ENCODE peak calls at places on chromosomes 2 and 18, in five cellular contexts. A, K, P, V and O are unnamed samples.

GRCh38 chr2:32947484-32948143 is 861 bp downstream of the LTBP1 start:
- DNase-seq in A (peak; percentile 42), K (peak; percentile 45), P (peak; percentile 64), V (peak; percentile 57), O (peak; percentile 64)

GRCh38 chr2:111698743-111699554 is 185.0 kb downstream of the ANAPC1 start:
- DNase-seq in A (peak; percentile 41), K (peak; percentile 70), P (peak; percentile 99), V (peak; percentile 95), O (peak; percentile 90)

GRCh38 chr2:18546586-18546985 is 13.9 kb downstream of the RDH14 start:
- DNase-seq in A (no peak), K (no peak), P (peak; percentile 18), V (no peak), O (no peak)

GRCh38 chr2:144523606-144524131 is 3.8 kb upstream of the ZEB2 start:
- DNase-seq in A (no peak), K (no peak), P (no peak), V (peak; percentile 36), O (no peak)

GRCh38 chr2:157438907-157439791 is 4.7 kb downstream of the CYTIP start:
- DNase-seq in A (no peak), K (no peak), P (no peak), V (no peak), O (no peak)

GRCh38 chr18:28791101-28791500 is 614.2 kb upstream of the CDH2 start:
- DNase-seq in A (no peak), K (no peak), P (no peak), V (no peak), O (no peak)

GRCh38 chr2:99957724-99958123 is 184.7 kb downstream of the AFF3 start:
- DNase-seq in A (no peak), K (no peak), P (no peak), V (no peak), O (no peak)

GRCh38 chr2:55616509-55617159 is 788 bp downstream of the PPP4R3B start:
- DNase-seq in A (no peak), K (no peak), P (peak; percentile 57), V (peak; percentile 71), O (no peak)

GRCh38 chr2:16330571-16331351 is 334.9 kb downstream of the CYRIA start:
- DNase-seq in A (peak; percentile 73), K (no peak), P (no peak), V (no peak), O (no peak)

GRCh38 chr2:73289304-73289703 is 4.0 kb downstream of the EGR4 start:
- DNase-seq in A (no peak), K (no peak), P (no peak), V (no peak), O (no peak)

GRCh38 chr2:38155025-38155424 is 79.1 kb upstream of the CYP1B1 start:
- DNase-seq in A (no peak), K (no peak), P (no peak), V (no peak), O (no peak)

GRCh38 chr2:201962766-201963555 is 70.7 kb upstream of the FZD7 start:
- DNase-seq in A (no peak), K (no peak), P (no peak), V (no peak), O (no peak)

GRCh38 chr2:30920511-30920910 is 113.3 kb upstream of the CAPN13 start:
- DNase-seq in A (no peak), K (no peak), P (no peak), V (no peak), O (no peak)

GRCh38 chr2:162475661-162476060 is 131.7 kb downstream of the GCA start:
- DNase-seq in A (no peak), K (no peak), P (peak; percentile 84), V (no peak), O (no peak)

GRCh38 chr2:196696423-196697073 is 57.0 kb downstream of the CCDC150 start:
- DNase-seq in A (no peak), K (no peak), P (peak; percentile 93), V (no peak), O (no peak)

GRCh38 chr2:105455488-105455991 is 56.7 kb upstream of the FHL2 start:
- DNase-seq in A (no peak), K (peak; percentile 74), P (peak; percentile 98), V (peak; percentile 68), O (peak; percentile 70)

GRCh38 chr18:35049111-35050003 is 8.1 kb downstream of the MAPRE2 start:
- DNase-seq in A (no peak), K (no peak), P (peak; percentile 28), V (no peak), O (no peak)

GRCh38 chr2:35846-36245 is 10.5 kb downstream of the FAM110C start:
- DNase-seq in A (no peak), K (peak; percentile 75), P (peak; percentile 51), V (no peak), O (peak; percentile 83)

GRCh38 chr2:34104601-34105000 is 505.5 kb upstream of the FAM98A start:
- DNase-seq in A (no peak), K (no peak), P (peak; percentile 79), V (peak; percentile 75), O (no peak)

GRCh38 chr2:218882463-218882821 is 1.8 kb downstream of the WNT10A start:
- DNase-seq in A (no peak), K (no peak), P (no peak), V (no peak), O (no peak)

GRCh38 chr2:158266106-158266505 is 164.4 kb downstream of the UPP2 start:
- DNase-seq in A (no peak), K (no peak), P (no peak), V (no peak), O (no peak)

GRCh38 chr2:64952896-64953482 is 36.2 kb upstream of the SLC1A4 start:
- DNase-seq in A (no peak), K (no peak), P (peak; percentile 94), V (peak; percentile 41), O (no peak)

GRCh38 chr2:133326651-133327397 is 241.4 kb downstream of the NCKAP5 start:
- DNase-seq in A (no peak), K (no peak), P (peak; percentile 52), V (no peak), O (no peak)

GRCh38 chr2:136935119-136935518 is 169.8 kb downstream of the THSD7B start:
- DNase-seq in A (no peak), K (no peak), P (no peak), V (no peak), O (no peak)

GRCh38 chr2:136927156-136927555 is 161.8 kb downstream of the THSD7B start:
- DNase-seq in A (no peak), K (no peak), P (no peak), V (no peak), O (no peak)

GRCh38 chr2:136929531-136929930 is 164.2 kb downstream of the THSD7B start:
- DNase-seq in A (no peak), K (no peak), P (no peak), V (no peak), O (no peak)

GRCh38 chr2:136932700-136933099 is 167.4 kb downstream of the THSD7B start:
- DNase-seq in A (no peak), K (no peak), P (peak; percentile 17), V (peak; percentile 5), O (no peak)
- TF ChIP-seq CTCF in A (peak; percentile 59), K (no peak), P (peak; percentile 60), V (no peak), O (no peak)

GRCh38 chr2:20231159-20231558 is 6.2 kb upstream of the SDC1 start:
- DNase-seq in A (no peak), K (no peak), P (no peak), V (no peak), O (no peak)

GRCh38 chr2:20232837-20233207 is 7.9 kb upstream of the SDC1 start:
- DNase-seq in A (no peak), K (no peak), P (peak; percentile 99), V (no peak), O (no peak)

GRCh38 chr2:20227894-20228505 is 3.1 kb upstream of the SDC1 start:
- DNase-seq in A (no peak), K (no peak), P (no peak), V (no peak), O (peak; percentile 25)

GRCh38 chr2:20229322-20230201 is 4.6 kb upstream of the SDC1 start:
- DNase-seq in A (no peak), K (no peak), P (no peak), V (no peak), O (no peak)

DNA sequence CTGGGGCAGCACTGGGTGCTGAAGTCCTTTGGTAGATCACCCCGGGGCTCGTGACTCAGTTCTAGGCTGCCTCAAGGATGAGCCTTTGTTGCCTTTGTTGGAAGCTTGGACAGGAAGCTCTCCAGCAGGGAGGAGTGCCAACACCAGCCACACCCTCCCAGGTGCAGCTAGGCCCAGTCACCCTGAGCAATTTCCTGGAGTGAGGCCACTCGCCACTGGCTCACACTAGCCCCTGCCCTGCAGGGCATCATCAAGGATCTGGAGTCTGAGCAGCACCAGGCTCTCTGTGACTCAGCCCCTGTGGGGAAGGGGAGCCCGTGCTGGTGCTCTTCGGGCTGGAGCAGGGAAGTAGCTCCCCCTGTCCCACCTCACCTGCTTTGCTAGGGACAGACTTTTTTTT is 6.7 kb upstream of the SDC1 start:
- DNase-seq in A (no peak), K (peak; percentile 87), P (peak; percentile 100), V (peak; percentile 22), O (peak; percentile 88)
- TF ChIP-seq CTCF in A (no peak), K (no peak), P (no peak), V (no peak), O (no peak)

DNA sequence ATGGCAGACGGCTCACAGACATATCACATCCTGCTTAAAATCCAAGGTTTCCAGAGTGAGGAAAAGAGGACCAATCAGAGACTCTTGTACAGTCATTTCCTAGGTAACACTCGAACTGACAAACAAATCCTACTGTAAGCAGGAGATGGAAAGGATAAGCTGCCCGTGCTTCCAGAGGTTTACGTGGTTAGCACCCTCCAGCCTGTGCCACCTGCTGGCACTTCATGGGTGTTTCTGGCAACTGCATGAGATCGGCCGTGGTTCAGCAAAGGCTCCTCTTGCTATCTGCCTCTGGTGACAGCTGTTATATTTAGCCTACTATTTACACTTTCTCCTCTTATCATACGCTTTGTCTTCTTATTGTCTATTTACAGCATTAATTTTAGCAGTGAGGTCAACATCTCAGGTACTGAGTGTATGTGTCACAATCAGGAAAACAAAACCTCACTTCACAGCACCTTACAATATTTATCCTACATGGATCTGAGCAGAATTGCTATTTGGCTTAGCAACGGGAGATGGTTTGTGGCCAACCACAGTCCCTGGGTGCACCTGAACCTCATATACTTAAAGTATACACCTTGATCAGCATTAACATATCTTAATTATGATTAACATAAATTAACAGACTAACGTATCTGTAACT is 226.9 kb downstream of the TMEM163 start:
- DNase-seq in A (no peak), K (peak; percentile 50), P (peak; percentile 37), V (no peak), O (peak; percentile 33)
- TF ChIP-seq CTCF in A (peak; percentile 13), K (no peak), P (peak; percentile 41), V (no peak), O (no peak)

DNA sequence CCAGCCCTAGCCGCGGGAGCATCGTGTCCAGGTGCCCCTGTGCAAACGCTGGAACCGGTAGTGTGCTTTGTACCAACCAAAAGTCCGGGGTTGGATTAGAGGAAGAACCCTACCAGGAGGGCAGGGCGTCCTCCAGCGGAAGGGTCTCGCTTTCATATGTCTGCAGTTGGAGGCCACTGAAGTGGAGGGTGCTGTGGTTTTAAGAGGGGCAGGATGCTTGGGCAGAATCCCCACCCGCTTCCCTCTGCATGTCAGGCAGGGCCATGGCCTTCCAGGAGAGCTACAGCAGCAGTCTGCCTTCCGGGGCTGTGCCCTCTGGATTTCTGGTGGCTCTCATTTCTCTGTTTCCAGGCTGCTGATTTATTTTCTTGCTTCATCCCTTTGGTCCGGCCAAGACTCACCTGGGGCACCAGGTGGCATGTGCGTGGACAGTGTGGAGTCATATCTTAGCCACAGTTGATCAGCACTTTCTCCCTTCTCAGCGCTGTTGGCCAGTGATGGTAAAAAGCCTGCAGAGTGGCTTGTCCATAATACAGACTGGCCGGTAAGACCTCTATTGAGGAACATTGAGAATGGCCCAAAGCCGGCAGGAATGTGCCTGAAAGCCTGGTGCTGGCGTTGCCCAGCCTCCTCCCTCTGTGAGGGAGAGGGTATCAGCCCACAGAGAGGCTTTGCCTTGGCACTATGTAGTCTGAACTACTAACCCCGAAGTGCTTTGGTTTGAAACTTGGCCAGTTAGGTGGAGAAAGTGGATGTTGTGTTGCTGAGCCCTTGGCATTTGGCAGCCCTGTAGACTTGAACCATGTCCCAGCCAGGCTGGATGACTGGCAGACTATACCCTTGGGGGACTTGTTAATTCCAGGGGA is 1.8 kb downstream of the AGAP1 start:
- DNase-seq in A (no peak), K (no peak), P (no peak), V (peak; percentile 16), O (no peak)
- TF ChIP-seq CTCF in A (no peak), K (no peak), P (no peak), V (no peak), O (no peak)